ENCODE peak calls at places on chromosomes 12 and 14, in six cellular contexts. B is OCI-M1, D is NCI-H345, G is HTR-8/SVneo, H is A549, L is frontal cortex. J is an unnamed sample.
A peak's percentile ranks its signal among the peaks of the same experiment; 100 is the strongest.

GRCh38 chr12:120962487-120963054 is 15.8 kb upstream of the HNF1A start:
- DNase-seq in H (no peak), B (no peak), G (no peak), D (no peak), L (no peak), J (no peak)

GRCh38 chr14:60691383-60692113 is 32.6 kb downstream of the SIX4 start:
- DNase-seq in B (no peak), H (no peak), G (no peak), L (no peak), D (no peak), J (no peak)

GRCh38 chr12:92784356-92784755 is 81.6 kb downstream of the PLEKHG7 start:
- DNase-seq in L (no peak), G (no peak), H (no peak), B (no peak), D (no peak), J (no peak)

GRCh38 chr12:52798671-52799497 is 3.0 kb upstream of the KRT3 start:
- DNase-seq in G (peak; percentile 43), H (peak; percentile 40), L (no peak), B (no peak), D (no peak), J (no peak)

GRCh38 chr12:59698599-59698998 is 102.8 kb downstream of the SLC16A7 start:
- DNase-seq in D (no peak), L (no peak), G (no peak), B (no peak), H (no peak), J (no peak)

GRCh38 chr12:107092669-107093546 is 441 bp downstream of the CRY1 start:
- DNase-seq in D (peak; percentile 47), L (peak; percentile 25), B (peak; percentile 69), G (no peak), H (peak; percentile 20), J (no peak)

GRCh38 chr14:23093993-23094665 is 807 bp downstream of the ACIN1 start:
- DNase-seq in H (peak; percentile 90), G (peak; percentile 75), B (no peak), D (no peak), L (no peak), J (peak; percentile 94)

GRCh38 chr12:106204312-106204711 is 43.5 kb downstream of the CKAP4 start:
- DNase-seq in H (no peak), B (no peak), L (no peak), D (no peak), G (no peak), J (no peak)

GRCh38 chr12:43104524-43104923 is 447.5 kb downstream of the ADAMTS20 start:
- DNase-seq in G (peak; percentile 4), B (peak; percentile 49), H (no peak), L (no peak), D (no peak), J (no peak)

GRCh38 chr14:104586832-104587620 is 7.5 kb downstream of the C14orf180 start:
- DNase-seq in H (no peak), B (no peak), G (no peak), D (no peak), L (peak; percentile 62), J (no peak)

GRCh38 chr14:31745741-31746140 is 184.5 kb downstream of the NUBPL start:
- DNase-seq in G (no peak), B (no peak), D (no peak), H (no peak), L (no peak), J (peak; percentile 32)

GRCh38 chr14:31001339-31001658 is 24.1 kb upstream of the AP4S1 start:
- DNase-seq in D (no peak), G (no peak), B (no peak), L (no peak), H (no peak), J (no peak)

GRCh38 chr12:67943295-67943892 is 45.9 kb upstream of the IFNG-AS1 start:
- DNase-seq in G (peak; percentile 54), D (peak; percentile 73), L (peak; percentile 54), H (peak; percentile 51), B (peak; percentile 81), J (peak; percentile 85)

GRCh38 chr14:85574849-85575616 is 45.1 kb downstream of the FLRT2 start:
- DNase-seq in D (no peak), L (no peak), B (no peak), G (no peak), H (no peak), J (no peak)

GRCh38 chr12:62194616-62195015 is 65.6 kb upstream of the USP15 start:
- DNase-seq in L (no peak), H (no peak), G (no peak), D (no peak), B (no peak), J (no peak)

GRCh38 chr12:84969226-84969625 is 56.6 kb upstream of the SLC6A15 start:
- DNase-seq in H (no peak), B (no peak), D (no peak), L (no peak), G (no peak), J (no peak)

GRCh38 chr14:90274808-90275454 is 18.6 kb downstream of the PSMC1 start:
- DNase-seq in D (no peak), L (no peak), B (no peak), G (no peak), H (no peak), J (no peak)

GRCh38 chr14:55180434-55180833 is 11.0 kb downstream of the DLGAP5 start:
- DNase-seq in D (no peak), L (no peak), H (no peak), G (no peak), B (no peak), J (no peak)

GRCh38 chr14:99958380-99958779 is 106.8 kb upstream of the EVL start:
- DNase-seq in D (no peak), H (no peak), L (no peak), B (no peak), G (no peak), J (no peak)

GRCh38 chr14:74217672-74218448 is 21.4 kb upstream of the VSX2 start:
- DNase-seq in H (peak; percentile 90), L (peak; percentile 87), B (peak; percentile 75), G (peak; percentile 98), D (peak; percentile 77), J (no peak)

GRCh38 chr14:79037593-79037992 is 867.4 kb downstream of the NRXN3 start:
- DNase-seq in D (no peak), G (no peak), L (no peak), H (no peak), B (peak; percentile 60), J (no peak)

GRCh38 chr14:74324945-74325361 is 22.2 kb upstream of the ABCD4 start:
- DNase-seq in B (peak; percentile 53), G (peak; percentile 87), D (peak; percentile 3), H (peak; percentile 65), L (peak; percentile 44), J (peak; percentile 42)

J was measured in NAMALWA.